ENCODE peak calls at places on chromosomes 7 and 10, in four cellular contexts. E is HepG2, L is WTC11, V is K562. R is an unnamed sample.

GRCh38 chr10:119821172-119821571 is 51.5 kb downstream of the MCMBP start:
- DNase-seq in V (no peak), E (no peak), L (no peak), R (no peak)

GRCh38 chr10:63605568-63605967 is 84.4 kb downstream of the REEP3 start:
- DNase-seq in V (no peak), E (no peak), L (peak; percentile 19), R (no peak)

GRCh38 chr7:108146070-108146842 is 16.1 kb upstream of the LAMB4 start:
- DNase-seq in E (peak; percentile 72), L (peak; percentile 71), V (peak; percentile 88), R (peak; percentile 12)

GRCh38 chr7:44087914-44088838 is 5.8 kb upstream of the POLM start:
- DNase-seq in L (no peak), V (no peak), E (no peak), R (no peak)

GRCh38 chr10:89164080-89164479 is 43.0 kb downstream of the CH25H start:
- DNase-seq in L (no peak), E (no peak), V (no peak), R (no peak)

GRCh38 chr10:15879058-15879457 is 18.8 kb upstream of the MINDY3 start:
- DNase-seq in L (no peak), V (peak; percentile 49), E (peak; percentile 44), R (no peak)

GRCh38 chr10:123669901-123670300 is 3.7 kb downstream of the GPR26 start:
- DNase-seq in V (no peak), E (no peak), L (no peak), R (no peak)

GRCh38 chr10:81905161-81905560 is 30.2 kb downstream of the NRG3 start:
- DNase-seq in L (no peak), E (no peak), V (no peak), R (no peak)

GRCh38 chr10:101231912-101232689 is 2.8 kb upstream of the LBX1 start:
- DNase-seq in L (no peak), V (no peak), E (no peak), R (no peak)

GRCh38 chr7:148042935-148043334 is 547.6 kb upstream of the C7orf33 start:
- DNase-seq in E (no peak), L (no peak), V (no peak), R (no peak)

GRCh38 chr7:23520582-23520981 is 11.2 kb downstream of the TRA2A start:
- DNase-seq in L (peak; percentile 34), V (peak; percentile 27), E (no peak), R (no peak)

GRCh38 chr10:102613761-102614160 is 30.5 kb upstream of the TRIM8 start:
- DNase-seq in V (no peak), L (no peak), E (no peak), R (no peak)
- TF ChIP-seq ETV6 in V (no peak), L (no peak), E (no peak), R (no peak)

DNA sequence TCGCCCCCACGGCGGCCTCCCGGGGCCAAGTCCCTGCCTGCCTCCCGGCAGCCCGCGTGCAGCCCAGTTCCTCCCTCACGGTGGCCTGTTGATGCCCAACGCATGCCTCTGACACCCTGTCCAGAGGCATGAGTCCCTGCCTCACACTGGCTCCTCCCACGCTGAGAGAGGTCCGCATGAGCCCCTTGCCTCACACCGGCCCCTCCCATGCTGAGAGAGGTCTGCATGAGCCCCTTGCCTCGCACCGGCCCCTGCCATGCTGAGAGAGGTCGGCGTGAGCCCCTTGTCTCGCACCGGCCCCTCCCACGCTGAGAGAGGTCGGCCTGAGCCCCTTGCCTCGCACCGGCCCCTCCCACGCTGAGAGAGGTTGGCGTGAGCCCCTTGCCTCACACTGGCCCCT is 59.9 kb downstream of the CCDC201 start:
- DNase-seq in E (no peak), V (no peak), L (no peak), R (no peak)
- TF ChIP-seq CREB1 in E (no peak), V (no peak), L (no peak), R (no peak)

DNA sequence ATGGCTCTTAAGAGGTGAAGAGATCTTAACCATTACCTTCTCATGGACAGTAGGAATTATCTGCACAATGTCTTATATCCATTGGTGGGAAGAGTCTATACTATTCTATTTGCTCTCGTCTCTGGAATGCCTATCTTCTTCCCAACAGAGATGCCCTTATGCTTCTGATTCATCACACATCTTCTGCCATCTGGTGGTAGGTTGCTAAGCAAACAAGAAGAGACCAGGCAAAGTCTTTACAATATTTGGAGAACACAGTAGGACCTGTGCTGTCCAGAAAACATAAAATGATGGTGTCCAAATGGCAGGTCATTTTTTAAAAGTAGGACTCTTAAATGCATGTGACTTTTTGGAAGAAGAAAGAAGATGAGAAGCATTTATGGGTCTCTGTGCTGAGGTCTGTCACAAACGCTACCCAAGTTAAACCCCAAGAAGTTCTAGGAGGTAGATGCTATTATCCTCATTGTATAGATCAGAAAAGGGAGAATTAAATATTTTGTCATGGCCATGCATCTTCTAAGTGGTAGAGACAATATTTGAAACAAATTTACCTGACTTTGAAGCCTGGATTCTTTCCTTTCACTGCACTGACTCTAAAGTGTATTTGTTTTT is 67.8 kb upstream of the NXPH1 start:
- DNase-seq in V (peak; percentile 65), E (peak; percentile 37), L (no peak), R (no peak)
- TF ChIP-seq ETV6 in V (no peak), E (no peak), L (no peak), R (no peak)

GRCh38 chr10:75000748-75001321 is 110.6 kb upstream of the SAMD8 start:
- DNase-seq in V (no peak), L (no peak), E (no peak), R (no peak)
- TF ChIP-seq CREB1 in V (no peak), L (no peak), E (no peak), R (no peak)

DNA sequence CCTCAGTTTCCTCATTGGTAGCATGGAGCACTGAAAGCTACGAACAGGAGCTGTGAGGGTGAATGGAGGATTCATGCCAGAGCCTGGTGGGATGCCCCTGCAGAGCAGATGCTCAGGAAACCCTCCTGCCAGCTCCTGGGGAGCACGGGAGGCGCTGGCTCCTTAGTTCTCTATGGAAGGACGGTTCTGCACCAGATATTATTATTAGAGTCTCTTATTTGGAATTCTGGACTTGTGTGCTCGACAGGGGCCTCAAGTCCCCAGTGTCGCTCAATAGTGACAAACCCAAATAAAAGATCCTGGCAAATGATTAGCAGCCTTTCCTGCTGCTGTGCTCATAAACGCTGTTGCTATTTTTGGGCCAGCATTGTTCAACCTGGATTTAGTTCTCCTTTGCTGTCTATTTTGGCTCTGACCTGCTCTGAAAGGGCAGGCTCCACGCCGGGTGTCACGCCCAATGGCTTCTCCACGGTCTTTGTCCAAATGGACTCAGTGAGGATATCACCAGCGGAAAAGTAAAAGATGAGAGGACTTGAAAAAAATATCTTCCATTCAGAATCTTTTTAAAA is 23.0 kb upstream of the KLF6 start:
- DNase-seq in V (no peak), E (no peak), L (no peak), R (no peak)
- TF ChIP-seq ETV6 in V (no peak), E (no peak), L (no peak), R (no peak)

GRCh38 chr10:46273506-46274477 is 13.0 kb upstream of the ANTXRL start:
- DNase-seq in V (peak; percentile 48), E (peak; percentile 20), L (peak; percentile 27), R (no peak)

GRCh38 chr10:46272863-46273415 is 13.9 kb upstream of the ANTXRL start:
- DNase-seq in L (no peak), E (no peak), V (no peak), R (no peak)

GRCh38 chr10:46268076-46268881 is 18.5 kb upstream of the ANTXRL start:
- DNase-seq in L (no peak), V (no peak), E (no peak), R (peak; percentile 25)

GRCh38 chr10:46267132-46267985 is 19.4 kb upstream of the ANTXRL start:
- DNase-seq in E (no peak), L (no peak), V (no peak), R (no peak)

DNA sequence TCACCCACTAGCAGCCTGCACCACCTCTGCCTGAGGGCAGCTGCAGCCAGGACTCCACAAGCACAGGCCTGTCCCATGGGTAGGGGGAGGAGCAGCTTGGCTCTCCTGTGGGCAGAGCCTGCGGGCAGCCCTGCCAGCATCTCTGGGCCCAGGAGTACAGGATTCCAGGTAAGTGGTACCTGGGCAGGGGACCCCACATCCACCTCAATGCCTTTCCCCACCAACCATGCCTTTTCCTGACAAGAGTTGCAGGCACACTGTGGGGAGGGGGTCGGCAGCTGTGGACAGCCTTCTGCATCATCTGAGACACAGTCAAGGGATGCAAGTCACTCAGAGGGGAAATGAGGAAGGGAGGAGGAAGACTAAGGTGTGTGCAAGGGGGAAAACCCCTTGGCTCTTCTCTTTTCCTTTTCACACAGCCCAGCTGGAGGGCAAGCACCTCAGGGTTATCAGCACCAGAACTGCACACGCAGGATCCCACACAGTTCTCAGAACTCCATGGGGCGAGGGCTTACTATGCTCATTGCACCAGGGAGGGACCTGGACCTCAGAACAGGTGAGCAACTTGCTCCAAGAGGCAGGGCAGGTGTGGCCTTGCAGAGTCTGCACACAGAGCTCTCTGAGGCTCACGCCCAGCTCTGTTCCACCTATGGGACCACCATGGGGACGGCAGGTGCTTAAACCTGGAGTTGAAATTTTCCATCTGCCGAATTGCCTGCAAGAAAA is 16.5 kb upstream of the ANTXRL start:
- DNase-seq in V (no peak), L (no peak), E (no peak), R (no peak)
- TF ChIP-seq CREB1 in V (no peak), L (no peak), E (no peak), R (no peak)

R was measured in GM12878.